ENCODE peak calls at places on chromosomes 7 and 10, in eight cellular contexts. F is BE2C, Q is foreskin keratinocyte, P is hepatocyte, J is HFF-Myc, Z is cardiac fibroblast, E is lung, S is choroid plexus epithelial cell. N is an unnamed sample.

GRCh38 chr10:4353964-4354363 is 472.0 kb upstream of the AKR1E2 start:
- DNase-seq in F (no peak), Q (peak), P (no peak), J (peak), Z (peak), E (no peak), S (peak), N (no peak)

GRCh38 chr10:48612241-48612943 is 7.5 kb upstream of the ARHGAP22 start:
- DNase-seq in F (no peak), Q (no peak), P (no peak), J (no peak), Z (no peak), E (peak), S (no peak), N (no peak)

GRCh38 chr7:33503014-33503413 is 373.6 kb downstream of the BBS9 start:
- DNase-seq in F (no peak), Q (peak), P (no peak), J (no peak), Z (no peak), E (no peak), S (no peak), N (no peak)

GRCh38 chr7:151060416-151061234 is 1.2 kb downstream of the SLC4A2 start:
- DNase-seq in F (peak), Q (peak), P (peak), J (no peak), Z (peak), E (no peak), S (peak), N (no peak)

GRCh38 chr7:117083648-117084047 is 130.3 kb downstream of the ST7 start:
- DNase-seq in F (no peak), Q (no peak), P (no peak), J (no peak), Z (no peak), E (no peak), S (no peak), N (no peak)

GRCh38 chr10:116848032-116848911 is 1.0 kb upstream of the ENO4 start:
- DNase-seq in F (no peak), Q (peak), P (no peak), J (no peak), Z (no peak), E (no peak), S (no peak), N (no peak)

GRCh38 chr7:22782616-22783232 is 39.9 kb downstream of the TOMM7 start:
- DNase-seq in F (peak), Q (peak), P (peak), J (no peak), Z (peak), E (peak), S (peak), N (no peak)

GRCh38 chr10:55158643-55159042 is 357.6 kb upstream of the PCDH15 start:
- DNase-seq in F (no peak), Q (no peak), P (no peak), J (no peak), Z (peak), E (no peak), S (no peak), N (no peak)

GRCh38 chr10:63588436-63589180 is 67.4 kb downstream of the REEP3 start:
- DNase-seq in F (no peak), Q (peak), P (peak), J (no peak), Z (no peak), E (no peak), S (no peak), N (no peak)

GRCh38 chr10:3861785-3862184 is 76.8 kb upstream of the KLF6 start:
- DNase-seq in F (no peak), Q (no peak), P (no peak), J (no peak), Z (no peak), E (no peak), S (peak), N (no peak)

GRCh38 chr10:48470115-48470892 is 134.6 kb downstream of the ARHGAP22 start:
- DNase-seq in F (peak), Q (no peak), P (peak), J (no peak), Z (peak), E (no peak), S (peak), N (no peak)

GRCh38 chr10:75034131-75034512 is 77.3 kb upstream of the SAMD8 start:
- DNase-seq in F (no peak), Q (no peak), P (no peak), J (no peak), Z (no peak), E (no peak), S (no peak), N (no peak)

GRCh38 chr10:93062499-93063216 is 2.1 kb downstream of the CYP26C1 start:
- DNase-seq in F (no peak), Q (no peak), P (peak), J (no peak), Z (peak), E (no peak), S (peak), N (no peak)

GRCh38 chr10:31133628-31134302 is 102.1 kb upstream of the ZNF438 start:
- DNase-seq in F (peak), Q (peak), P (peak), J (no peak), Z (peak), E (peak), S (peak), N (no peak)

GRCh38 chr10:93030409-93030808 is 30.2 kb upstream of the CYP26C1 start:
- DNase-seq in F (no peak), Q (peak), P (peak), J (peak), Z (peak), E (no peak), S (peak), N (peak)

GRCh38 chr10:102150970-102151773 is 1.0 kb upstream of the NOLC1 start:
- DNase-seq in F (no peak), Q (peak), P (peak), J (peak), Z (peak), E (no peak), S (peak), N (no peak)

GRCh38 chr10:125774144-125774543 is 1.5 kb downstream of the MMP21 start:
- DNase-seq in F (no peak), Q (no peak), P (no peak), J (no peak), Z (no peak), E (no peak), S (no peak), N (no peak)

GRCh38 chr7:116588225-116588624 is 63.4 kb downstream of the CAV1 start:
- DNase-seq in F (no peak), Q (peak), P (no peak), J (peak), Z (peak), E (no peak), S (peak), N (no peak)

GRCh38 chr7:135102372-135102771 is 45.5 kb upstream of the TMEM140 start:
- DNase-seq in F (no peak), Q (no peak), P (no peak), J (no peak), Z (no peak), E (no peak), S (no peak), N (no peak)

GRCh38 chr10:71802235-71802634 is 28.9 kb upstream of the VSIR start:
- DNase-seq in F (no peak), Q (no peak), P (no peak), J (no peak), Z (no peak), E (no peak), S (no peak), N (no peak)

GRCh38 chr10:7707102-7707501 is 4.0 kb downstream of the ITIH2 start:
- DNase-seq in F (no peak), Q (no peak), P (no peak), J (no peak), Z (no peak), E (no peak), S (no peak), N (no peak)

GRCh38 chr7:135168001-135168400 is 2.5 kb downstream of the CYREN start:
- DNase-seq in F (no peak), Q (no peak), P (peak), J (no peak), Z (no peak), E (no peak), S (no peak), N (no peak)

GRCh38 chr7:47709451-47709850 is 127.5 kb upstream of the TNS3 start:
- DNase-seq in F (no peak), Q (no peak), P (no peak), J (no peak), Z (no peak), E (no peak), S (no peak), N (no peak)

GRCh38 chr10:1660386-1660785 is 76.9 kb downstream of the ADARB2 start:
- DNase-seq in F (no peak), Q (no peak), P (no peak), J (no peak), Z (no peak), E (no peak), S (no peak), N (no peak)

GRCh38 chr7:66952343-66953043 is 31.5 kb downstream of the TMEM248 start:
- DNase-seq in F (no peak), Q (peak), P (peak), J (peak), Z (peak), E (no peak), S (peak), N (no peak)

GRCh38 chr7:136405931-136406777 is 429.0 kb upstream of the MTPN start:
- DNase-seq in F (peak), Q (peak), P (peak), J (peak), Z (peak), E (no peak), S (peak), N (peak)

GRCh38 chr7:33706666-33707194 is 198.6 kb upstream of the BMPER start:
- DNase-seq in F (no peak), Q (no peak), P (no peak), J (no peak), Z (no peak), E (no peak), S (no peak), N (no peak)

GRCh38 chr7:26151953-26152781 is at the start of gene NFE2L3:
- DNase-seq in F (peak), Q (peak), P (peak), J (peak), Z (peak), E (peak), S (peak), N (no peak)

GRCh38 chr7:36084485-36085091 is 68.5 kb upstream of the EEPD1 start:
- DNase-seq in F (peak), Q (peak), P (peak), J (peak), Z (peak), E (no peak), S (peak), N (no peak)

GRCh38 chr7:158450476-158451124 is 137.0 kb downstream of the PTPRN2 start:
- DNase-seq in F (no peak), Q (no peak), P (no peak), J (no peak), Z (no peak), E (no peak), S (no peak), N (no peak)

GRCh38 chr10:43440782-43441134 is 3.8 kb downstream of the ZNF487 start:
- DNase-seq in F (no peak), Q (no peak), P (no peak), J (no peak), Z (no peak), E (no peak), S (no peak), N (no peak)

GRCh38 chr10:43436291-43437140 is at the start of gene ZNF487:
- DNase-seq in F (peak), Q (peak), P (peak), J (peak), Z (peak), E (peak), S (peak), N (peak)

DNA sequence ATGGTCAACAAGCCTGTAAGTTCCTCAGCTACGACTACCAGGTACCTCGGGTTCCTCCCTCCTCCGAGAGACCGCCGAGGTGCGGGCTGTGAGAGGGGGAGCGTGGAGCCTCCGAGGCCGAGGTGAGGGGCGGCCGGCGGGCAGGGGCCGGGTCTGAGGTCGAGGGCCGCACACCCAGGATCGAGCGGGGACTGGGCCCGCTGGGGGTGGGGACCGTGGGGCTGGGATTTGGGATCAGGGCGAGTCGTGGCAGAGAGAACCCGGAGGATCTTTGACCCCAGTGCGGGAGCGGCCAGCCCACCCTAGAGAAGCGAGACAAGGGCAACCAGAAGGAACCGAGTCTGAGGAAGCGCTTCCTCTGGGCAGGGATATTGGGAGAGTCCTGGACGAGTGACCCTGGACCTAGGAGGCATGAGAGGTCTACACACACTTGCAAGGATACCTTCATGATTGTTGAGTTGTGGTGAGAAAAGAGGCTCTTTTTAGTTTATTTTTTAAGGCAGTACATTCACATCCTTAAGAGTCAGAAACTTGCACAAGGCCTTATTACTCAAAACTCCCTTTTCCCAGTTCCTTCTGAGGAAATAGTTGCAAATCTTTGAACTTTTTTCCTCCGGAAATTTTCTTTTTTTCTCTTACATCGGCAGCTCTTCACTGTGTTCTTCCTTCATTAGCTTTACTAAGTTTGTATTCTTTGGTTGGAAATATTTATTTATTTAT is 390 bp downstream of the ZNF487 start:
- DNase-seq in F (no peak), Q (peak), P (no peak), J (no peak), Z (peak), E (no peak), S (peak), N (no peak)
- TF ChIP-seq CTCF in F (no peak), Q (no peak), P (no peak), J (no peak), Z (no peak), E (no peak), S (no peak), N (no peak)

DNA sequence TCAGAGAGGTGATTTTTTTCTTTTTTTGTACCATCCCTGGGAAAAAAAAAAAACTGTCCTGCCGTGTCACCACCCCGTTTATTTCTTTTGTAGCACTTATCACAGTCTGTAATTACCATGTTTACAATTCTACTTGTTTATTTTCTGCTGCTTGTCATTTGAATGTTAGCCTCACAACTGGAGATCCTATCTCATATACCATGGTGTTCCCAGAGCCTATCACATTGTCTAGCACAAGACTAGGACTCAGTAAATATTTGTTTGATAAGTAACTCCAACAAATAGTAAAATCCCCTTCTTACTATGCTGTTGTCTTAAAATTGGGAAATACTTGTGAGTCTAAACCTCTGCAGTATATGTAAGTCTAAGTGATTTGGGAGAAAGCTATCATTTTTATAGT is 36.0 kb downstream of the MKLN1 start:
- DNase-seq in F (no peak), Q (no peak), P (no peak), J (no peak), Z (no peak), E (no peak), S (no peak), N (no peak)
- TF ChIP-seq CTCF in F (no peak), Q (no peak), P (no peak), J (no peak), Z (no peak), E (no peak), S (no peak), N (no peak)

GRCh38 chr7:102433319-102434038 is at the start of gene ORAI2:
- DNase-seq in F (peak), Q (no peak), P (peak), J (no peak), Z (peak), E (peak), S (peak), N (no peak)
- TF ChIP-seq CTCF in F (no peak), Q (no peak), P (no peak), J (no peak), Z (no peak), E (no peak), S (no peak), N (no peak)

GRCh38 chr10:52949899-52950298 is 177.3 kb upstream of the MBL2 start:
- DNase-seq in F (no peak), Q (no peak), P (peak), J (no peak), Z (no peak), E (no peak), S (peak), N (no peak)
- TF ChIP-seq CTCF in F (peak), Q (peak), P (peak), J (no peak), Z (no peak), E (no peak), S (peak), N (no peak)

GRCh38 chr7:140439359-140439758 is 35.5 kb downstream of the RAB19 start:
- DNase-seq in F (no peak), Q (no peak), P (no peak), J (no peak), Z (no peak), E (no peak), S (no peak), N (no peak)
- TF ChIP-seq CTCF in F (no peak), Q (no peak), P (no peak), J (no peak), Z (no peak), E (no peak), S (no peak), N (no peak)

N was measured in AG04450.